ENCODE peak calls at places on chromosomes 1 and 21, in eight cellular contexts. One of them, this sample, is unnamed.

GRCh38 chr1:100358210-100358609 is 5.9 kb downstream of the CDC14A start:
- DNase-seq in GM12865: peak
- DNase-seq in AG04450: no peak
- DNase-seq in choroid plexus epithelial cell: peak
- DNase-seq in CD8-positive, alpha-beta T cell: no peak
- DNase-seq in heart left ventricle: no peak
- DNase-seq in astrocyte: no peak
- DNase-seq in ovary: no peak
- DNase-seq in this sample: peak

GRCh38 chr1:50620680-50621329 is 197.6 kb upstream of the DMRTA2 start:
- DNase-seq in heart left ventricle: no peak
- DNase-seq in astrocyte: peak
- DNase-seq in AG04450: no peak
- DNase-seq in CD8-positive, alpha-beta T cell: no peak
- DNase-seq in GM12865: no peak
- DNase-seq in ovary: no peak
- DNase-seq in choroid plexus epithelial cell: peak
- DNase-seq in this sample: peak

GRCh38 chr1:150151291-150152181 is 1.8 kb downstream of the PLEKHO1 start:
- DNase-seq in CD8-positive, alpha-beta T cell: peak
- DNase-seq in GM12865: peak
- DNase-seq in AG04450: no peak
- DNase-seq in heart left ventricle: peak
- DNase-seq in astrocyte: no peak
- DNase-seq in ovary: no peak
- DNase-seq in choroid plexus epithelial cell: no peak
- DNase-seq in this sample: no peak

GRCh38 chr1:117388328-117388727 is 21.1 kb downstream of the MAN1A2 start:
- DNase-seq in astrocyte: no peak
- DNase-seq in ovary: no peak
- DNase-seq in CD8-positive, alpha-beta T cell: no peak
- DNase-seq in AG04450: no peak
- DNase-seq in choroid plexus epithelial cell: no peak
- DNase-seq in heart left ventricle: no peak
- DNase-seq in GM12865: no peak
- DNase-seq in this sample: no peak

GRCh38 chr1:238408737-238409136 is 518.0 kb upstream of the ZP4 start:
- DNase-seq in ovary: no peak
- DNase-seq in heart left ventricle: no peak
- DNase-seq in AG04450: no peak
- DNase-seq in CD8-positive, alpha-beta T cell: no peak
- DNase-seq in astrocyte: no peak
- DNase-seq in GM12865: no peak
- DNase-seq in choroid plexus epithelial cell: no peak
- DNase-seq in this sample: no peak

GRCh38 chr1:219505886-219506285 is 107.0 kb downstream of the ZC3H11B start:
- DNase-seq in astrocyte: peak
- DNase-seq in ovary: no peak
- DNase-seq in heart left ventricle: no peak
- DNase-seq in GM12865: no peak
- DNase-seq in AG04450: no peak
- DNase-seq in choroid plexus epithelial cell: peak
- DNase-seq in CD8-positive, alpha-beta T cell: no peak
- DNase-seq in this sample: no peak

GRCh38 chr21:42235593-42235992 is 16.7 kb downstream of the ABCG1 start:
- DNase-seq in CD8-positive, alpha-beta T cell: no peak
- DNase-seq in AG04450: no peak
- DNase-seq in heart left ventricle: no peak
- DNase-seq in choroid plexus epithelial cell: no peak
- DNase-seq in ovary: no peak
- DNase-seq in astrocyte: no peak
- DNase-seq in GM12865: no peak
- DNase-seq in this sample: no peak

GRCh38 chr1:153608742-153609584 is 4.0 kb downstream of the S100A16 start:
- DNase-seq in GM12865: no peak
- DNase-seq in astrocyte: peak
- DNase-seq in ovary: peak
- DNase-seq in CD8-positive, alpha-beta T cell: no peak
- DNase-seq in AG04450: no peak
- DNase-seq in heart left ventricle: peak
- DNase-seq in choroid plexus epithelial cell: peak
- DNase-seq in this sample: peak

GRCh38 chr1:211944733-211945500 is 90.4 kb downstream of the INTS7 start:
- DNase-seq in ovary: no peak
- DNase-seq in CD8-positive, alpha-beta T cell: no peak
- DNase-seq in AG04450: no peak
- DNase-seq in astrocyte: peak
- DNase-seq in GM12865: no peak
- DNase-seq in heart left ventricle: no peak
- DNase-seq in choroid plexus epithelial cell: peak
- DNase-seq in this sample: peak

GRCh38 chr1:229857585-229857984 is 209.5 kb upstream of the GALNT2 start:
- DNase-seq in ovary: no peak
- DNase-seq in CD8-positive, alpha-beta T cell: no peak
- DNase-seq in GM12865: no peak
- DNase-seq in astrocyte: peak
- DNase-seq in heart left ventricle: no peak
- DNase-seq in choroid plexus epithelial cell: no peak
- DNase-seq in AG04450: no peak
- DNase-seq in this sample: no peak

DNA sequence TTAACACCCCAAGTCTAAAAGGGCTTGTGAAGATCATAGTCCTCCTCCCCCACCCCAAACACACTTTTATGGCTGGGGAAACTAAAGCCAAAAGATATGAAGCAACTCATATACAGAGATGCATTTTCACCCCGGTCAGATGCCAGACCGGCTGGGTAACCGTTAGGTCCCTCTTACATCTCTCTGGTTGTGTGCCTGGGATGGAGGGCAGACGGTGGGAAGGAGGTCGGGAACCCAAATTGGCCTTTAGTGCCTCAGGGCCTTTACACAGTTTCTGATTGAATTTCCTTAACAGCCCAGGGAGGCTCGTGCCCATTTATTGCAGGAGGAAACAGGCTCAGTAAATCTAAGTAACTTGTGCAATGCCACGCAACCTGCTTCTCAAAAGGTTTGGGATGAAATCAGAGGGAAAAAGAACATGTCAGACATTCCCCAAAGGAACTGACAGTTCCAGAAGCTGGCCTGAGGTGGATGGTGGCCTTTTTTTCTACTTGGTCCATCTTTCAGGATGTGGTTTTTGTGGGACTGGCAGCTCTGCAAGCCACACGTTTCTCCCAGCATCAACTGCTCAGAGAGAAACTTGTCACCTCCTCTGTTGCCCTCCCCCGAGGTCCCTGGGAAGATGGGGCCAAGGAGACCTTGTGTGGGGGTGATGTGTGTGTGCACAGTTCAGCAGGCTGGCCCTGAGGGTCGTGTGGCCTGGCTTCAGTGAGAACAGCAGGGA is 2.3 kb upstream of the DHRS3 start:
- DNase-seq in GM12865: peak
- DNase-seq in choroid plexus epithelial cell: no peak
- DNase-seq in heart left ventricle: no peak
- DNase-seq in ovary: no peak
- DNase-seq in AG04450: no peak
- DNase-seq in astrocyte: no peak
- DNase-seq in CD8-positive, alpha-beta T cell: peak
- DNase-seq in this sample: no peak
- TF ChIP-seq CTCF in GM12865: no peak
- TF ChIP-seq CTCF in choroid plexus epithelial cell: no peak
- TF ChIP-seq CTCF in heart left ventricle: no peak
- TF ChIP-seq CTCF in ovary: no peak
- TF ChIP-seq CTCF in AG04450: no peak
- TF ChIP-seq CTCF in astrocyte: no peak
- TF ChIP-seq CTCF in CD8-positive, alpha-beta T cell: no peak
- TF ChIP-seq CTCF in this sample: no peak

GRCh38 chr1:160800645-160801408 is 4.9 kb downstream of the LY9 start:
- DNase-seq in astrocyte: no peak
- DNase-seq in CD8-positive, alpha-beta T cell: no peak
- DNase-seq in heart left ventricle: no peak
- DNase-seq in ovary: no peak
- DNase-seq in GM12865: peak
- DNase-seq in choroid plexus epithelial cell: no peak
- DNase-seq in AG04450: no peak
- DNase-seq in this sample: no peak
- H3K4me3 ChIP-seq in astrocyte: no peak
- H3K4me3 ChIP-seq in CD8-positive, alpha-beta T cell: peak
- H3K4me3 ChIP-seq in heart left ventricle: no peak
- H3K4me3 ChIP-seq in ovary: no peak
- H3K4me3 ChIP-seq in GM12865: peak
- H3K4me3 ChIP-seq in choroid plexus epithelial cell: no peak
- H3K4me3 ChIP-seq in AG04450: no peak
- H3K4me3 ChIP-seq in this sample: no peak

GRCh38 chr1:16033101-16033632 is 10.4 kb upstream of the CLCNKB start:
- DNase-seq in choroid plexus epithelial cell: no peak
- DNase-seq in astrocyte: no peak
- DNase-seq in GM12865: no peak
- DNase-seq in heart left ventricle: no peak
- DNase-seq in CD8-positive, alpha-beta T cell: no peak
- DNase-seq in AG04450: no peak
- DNase-seq in ovary: no peak
- DNase-seq in this sample: no peak
- TF ChIP-seq CTCF in choroid plexus epithelial cell: no peak
- TF ChIP-seq CTCF in astrocyte: no peak
- TF ChIP-seq CTCF in GM12865: no peak
- TF ChIP-seq CTCF in heart left ventricle: no peak
- TF ChIP-seq CTCF in CD8-positive, alpha-beta T cell: no peak
- TF ChIP-seq CTCF in AG04450: no peak
- TF ChIP-seq CTCF in ovary: no peak
- TF ChIP-seq CTCF in this sample: no peak

GRCh38 chr1:9722378-9722749 is 70.8 kb downstream of the PIK3CD start:
- DNase-seq in AG04450: no peak
- DNase-seq in astrocyte: no peak
- DNase-seq in ovary: no peak
- DNase-seq in GM12865: no peak
- DNase-seq in choroid plexus epithelial cell: no peak
- DNase-seq in CD8-positive, alpha-beta T cell: no peak
- DNase-seq in heart left ventricle: no peak
- DNase-seq in this sample: no peak

GRCh38 chr1:9719978-9720722 is 68.6 kb downstream of the PIK3CD start:
- DNase-seq in choroid plexus epithelial cell: no peak
- DNase-seq in ovary: no peak
- DNase-seq in astrocyte: no peak
- DNase-seq in CD8-positive, alpha-beta T cell: peak
- DNase-seq in AG04450: no peak
- DNase-seq in heart left ventricle: no peak
- DNase-seq in GM12865: no peak
- DNase-seq in this sample: no peak

GRCh38 chr1:9720785-9721605 is 69.5 kb downstream of the PIK3CD start:
- DNase-seq in choroid plexus epithelial cell: no peak
- DNase-seq in astrocyte: no peak
- DNase-seq in CD8-positive, alpha-beta T cell: peak
- DNase-seq in heart left ventricle: no peak
- DNase-seq in AG04450: no peak
- DNase-seq in GM12865: no peak
- DNase-seq in ovary: no peak
- DNase-seq in this sample: no peak

GRCh38 chr1:9723068-9723805 is 71.7 kb downstream of the PIK3CD start:
- DNase-seq in heart left ventricle: no peak
- DNase-seq in CD8-positive, alpha-beta T cell: no peak
- DNase-seq in GM12865: no peak
- DNase-seq in AG04450: no peak
- DNase-seq in choroid plexus epithelial cell: no peak
- DNase-seq in ovary: no peak
- DNase-seq in astrocyte: no peak
- DNase-seq in this sample: no peak

DNA sequence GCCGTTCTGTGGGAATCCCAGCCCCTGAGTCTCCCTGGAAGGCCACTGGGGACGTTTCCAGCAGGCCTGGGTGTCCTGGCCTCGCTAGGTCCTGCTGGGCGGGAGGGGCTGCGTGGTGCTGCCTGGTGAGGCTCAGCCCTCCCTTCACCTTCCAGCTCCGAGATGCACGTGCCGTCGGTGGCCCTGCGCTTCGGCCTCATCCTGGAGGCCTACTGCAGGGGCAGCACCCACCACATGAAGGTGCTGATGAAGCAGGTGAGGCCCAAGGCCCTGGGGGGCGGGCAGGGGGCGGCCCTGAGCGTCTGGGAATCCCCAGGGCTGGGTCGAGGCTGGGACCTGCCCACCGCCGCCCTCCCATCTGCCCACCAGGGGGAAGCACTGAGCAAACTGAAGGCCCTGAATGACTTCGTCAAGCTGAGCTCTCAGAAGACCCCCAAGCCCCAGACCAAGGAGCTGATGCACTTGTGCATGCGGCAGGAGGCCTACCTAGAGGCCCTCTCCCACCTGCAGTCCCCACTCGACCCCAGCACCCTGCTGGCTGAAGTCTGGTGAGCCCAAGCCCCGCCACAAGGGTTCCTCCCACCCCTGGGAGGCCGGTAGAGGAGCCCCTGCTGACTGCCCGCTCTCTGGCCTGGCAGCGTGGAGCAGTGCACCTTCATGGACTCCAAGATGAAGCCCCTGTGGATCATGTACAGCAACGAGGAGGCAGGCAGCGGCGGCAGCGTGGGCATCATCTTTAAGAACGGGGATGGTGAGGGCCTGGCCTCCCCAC is 70.3 kb downstream of the PIK3CD start:
- DNase-seq in GM12865: peak
- DNase-seq in AG04450: no peak
- DNase-seq in astrocyte: no peak
- DNase-seq in choroid plexus epithelial cell: peak
- DNase-seq in heart left ventricle: no peak
- DNase-seq in ovary: no peak
- DNase-seq in CD8-positive, alpha-beta T cell: peak
- DNase-seq in this sample: peak
- H3K4me3 ChIP-seq in GM12865: no peak
- H3K4me3 ChIP-seq in AG04450: no peak
- H3K4me3 ChIP-seq in astrocyte: no peak
- H3K4me3 ChIP-seq in choroid plexus epithelial cell: no peak
- H3K4me3 ChIP-seq in heart left ventricle: no peak
- H3K4me3 ChIP-seq in ovary: no peak
- H3K4me3 ChIP-seq in CD8-positive, alpha-beta T cell: peak
- H3K4me3 ChIP-seq in this sample: no peak

DNA sequence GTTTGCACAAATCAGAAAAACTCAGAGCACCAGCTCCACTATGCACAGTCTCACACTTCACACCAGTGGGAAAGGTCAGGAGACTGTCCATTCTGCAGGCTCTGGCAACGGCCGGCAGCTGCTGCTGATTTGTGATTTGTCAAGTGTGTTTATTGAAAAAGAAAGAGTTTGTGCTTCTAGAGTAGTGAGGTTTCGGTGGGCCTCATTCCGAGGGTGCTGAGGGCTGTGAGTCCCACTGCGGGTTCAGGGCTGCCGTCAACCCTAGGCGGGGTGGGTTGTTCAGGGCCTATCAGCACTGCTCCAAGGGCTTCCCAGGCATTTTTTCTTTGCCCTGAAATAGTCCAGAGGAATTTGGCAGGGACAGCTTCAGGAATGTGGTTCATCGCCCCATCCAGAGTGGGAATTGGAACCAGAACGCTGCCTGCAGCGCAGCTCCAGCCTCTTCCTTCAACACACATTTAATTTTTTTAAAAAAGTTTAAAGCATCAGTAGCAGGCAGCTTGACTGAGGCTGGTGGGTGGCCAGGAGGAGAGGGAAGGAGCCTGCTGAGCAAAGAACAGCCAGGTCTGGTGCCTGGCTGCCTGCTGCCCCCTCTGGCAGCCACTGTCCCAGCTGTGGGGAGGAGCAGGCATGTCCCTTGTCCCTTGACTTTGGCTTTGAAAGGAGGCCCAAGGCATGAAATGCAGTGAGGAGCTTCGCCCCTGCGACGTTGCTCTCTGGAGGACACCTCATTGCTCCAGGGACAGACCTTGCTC is 19.7 kb downstream of the STUM start:
- DNase-seq in AG04450: no peak
- DNase-seq in choroid plexus epithelial cell: no peak
- DNase-seq in ovary: no peak
- DNase-seq in astrocyte: no peak
- DNase-seq in heart left ventricle: no peak
- DNase-seq in CD8-positive, alpha-beta T cell: no peak
- DNase-seq in GM12865: no peak
- DNase-seq in this sample: peak
- TF ChIP-seq CTCF in AG04450: peak
- TF ChIP-seq CTCF in choroid plexus epithelial cell: peak
- TF ChIP-seq CTCF in ovary: no peak
- TF ChIP-seq CTCF in astrocyte: no peak
- TF ChIP-seq CTCF in heart left ventricle: no peak
- TF ChIP-seq CTCF in CD8-positive, alpha-beta T cell: no peak
- TF ChIP-seq CTCF in GM12865: peak
- TF ChIP-seq CTCF in this sample: peak

This sample was measured in fibroblast of the aortic adventitia.